ENCODE peak calls at places on chromosome 7, in eight cellular contexts. U is activated CD4-positive, alpha-beta T cell treated with anti-CD3 and anti-CD28 coated beads, Interleukin-2, amount 50 U/mL, for 1 hour; K is NCI-H2081 treated with DMSO at 0.1 percent for 48 hours; D is M059J; N is NCI-H2029; R is erythroblast; W is GM10248; P is stimulated activated CD8-positive, alpha-beta memory T cell treated with anti-CD3 and anti-CD28 coated beads, Interleukin-7, amount 100 ng/mL, for 1 hour. X is an unnamed sample.

GRCh38 chr7:38704041-38704547 is 72.9 kb upstream of the AMPH start:
- DNase-seq in U (no peak), K (no peak), D (peak), N (no peak), R (no peak), W (no peak), P (no peak), X (no peak)

GRCh38 chr7:1466524-1467271 is 7.4 kb upstream of the MICALL2 start:
- DNase-seq in U (no peak), K (no peak), D (peak), N (peak), R (peak), W (no peak), P (no peak), X (no peak)

GRCh38 chr7:112571852-112572607 is 91.2 kb downstream of the LSMEM1 start:
- DNase-seq in U (no peak), K (no peak), D (no peak), N (no peak), R (peak), W (no peak), P (no peak), X (no peak)

GRCh38 chr7:25795824-25796235 is 356.2 kb upstream of the NFE2L3 start:
- DNase-seq in U (no peak), K (no peak), D (peak), N (no peak), R (no peak), W (no peak), P (no peak), X (no peak)

GRCh38 chr7:67359900-67360299 is 363.3 kb downstream of the TYW1 start:
- DNase-seq in U (no peak), K (no peak), D (peak), N (no peak), R (no peak), W (no peak), P (no peak), X (no peak)

GRCh38 chr7:80392229-80393169 is 119.4 kb downstream of the GNAT3 start:
- DNase-seq in U (no peak), K (no peak), D (peak), N (peak), R (peak), W (no peak), P (no peak), X (no peak)

GRCh38 chr7:112422842-112423496 is 27.3 kb upstream of the IFRD1 start:
- DNase-seq in U (no peak), K (peak), D (peak), N (peak), R (peak), W (no peak), P (no peak), X (no peak)

GRCh38 chr7:127209886-127210285 is 42.9 kb downstream of the GRM8 start:
- DNase-seq in U (no peak), K (no peak), D (no peak), N (no peak), R (no peak), W (no peak), P (no peak), X (no peak)

GRCh38 chr7:138546064-138546619 is 86.1 kb downstream of the TRIM24 start:
- DNase-seq in U (no peak), K (no peak), D (no peak), N (no peak), R (no peak), W (no peak), P (no peak), X (no peak)

GRCh38 chr7:19969859-19970493 is 196.6 kb upstream of the TMEM196 start:
- DNase-seq in U (no peak), K (no peak), D (peak), N (no peak), R (no peak), W (no peak), P (no peak), X (no peak)

GRCh38 chr7:116734736-116735135 is 62.7 kb downstream of the MET start:
- DNase-seq in U (no peak), K (no peak), D (no peak), N (no peak), R (no peak), W (no peak), P (no peak), X (no peak)

GRCh38 chr7:20858913-20859312 is 72.2 kb upstream of the SP8 start:
- DNase-seq in U (no peak), K (no peak), D (no peak), N (no peak), R (no peak), W (no peak), P (no peak), X (no peak)

GRCh38 chr7:26550492-26550891 is 258.8 kb downstream of the SNX10 start:
- DNase-seq in U (no peak), K (no peak), D (no peak), N (peak), R (no peak), W (no peak), P (no peak), X (no peak)

GRCh38 chr7:20791523-20791879 is 4.8 kb upstream of the SP8 start:
- DNase-seq in U (no peak), K (peak), D (no peak), N (no peak), R (no peak), W (no peak), P (no peak), X (no peak)

GRCh38 chr7:77651544-77652162 is 44.6 kb upstream of the RSBN1L start:
- DNase-seq in U (peak), K (peak), D (peak), N (peak), R (peak), W (peak), P (no peak), X (peak)

GRCh38 chr7:44149571-44150465 is 8.7 kb upstream of the MYL7 start:
- DNase-seq in U (no peak), K (no peak), D (no peak), N (no peak), R (no peak), W (no peak), P (no peak), X (no peak)

GRCh38 chr7:131157530-131158243 is 170.0 kb upstream of the MKLN1 start:
- DNase-seq in U (no peak), K (no peak), D (peak), N (no peak), R (no peak), W (no peak), P (no peak), X (no peak)

GRCh38 chr7:98772242-98772603 is 97.6 kb downstream of the TMEM130 start:
- DNase-seq in U (no peak), K (no peak), D (no peak), N (no peak), R (no peak), W (no peak), P (no peak), X (no peak)

GRCh38 chr7:35993663-35994622 is 159.1 kb upstream of the EEPD1 start:
- DNase-seq in U (no peak), K (no peak), D (peak), N (peak), R (no peak), W (no peak), P (no peak), X (no peak)

GRCh38 chr7:65812281-65812680 is 60.6 kb upstream of the VKORC1L1 start:
- DNase-seq in U (no peak), K (no peak), D (peak), N (no peak), R (no peak), W (no peak), P (no peak), X (no peak)

GRCh38 chr7:134694299-134694698 is 47.6 kb downstream of the BPGM start:
- DNase-seq in U (no peak), K (no peak), D (no peak), N (no peak), R (peak), W (no peak), P (no peak), X (no peak)

GRCh38 chr7:107435749-107436148 is 34.1 kb upstream of the GPR22 start:
- DNase-seq in U (no peak), K (no peak), D (no peak), N (no peak), R (no peak), W (no peak), P (no peak), X (no peak)

GRCh38 chr7:18575989-18576572 is 80.5 kb downstream of the HDAC9 start:
- DNase-seq in U (no peak), K (no peak), D (peak), N (no peak), R (no peak), W (no peak), P (no peak), X (no peak)

GRCh38 chr7:127706766-127707165 is 54.8 kb downstream of the SND1 start:
- DNase-seq in U (no peak), K (no peak), D (no peak), N (no peak), R (no peak), W (no peak), P (no peak), X (no peak)

GRCh38 chr7:158613481-158613880 is 25.9 kb upstream of the PTPRN2 start:
- DNase-seq in U (no peak), K (peak), D (peak), N (peak), R (peak), W (peak), P (no peak), X (no peak)

GRCh38 chr7:70775570-70776156 is 356.3 kb upstream of the GALNT17 start:
- DNase-seq in U (no peak), K (no peak), D (peak), N (no peak), R (no peak), W (no peak), P (no peak), X (no peak)

X was measured in CD4-positive, alpha-beta memory T cell.